ENCODE peak calls at places on chromosomes 13 and 19, in ten cellular contexts. V, H, Y, A, N, O, P, Q, B and S are unnamed samples.

GRCh38 chr13:114131581-114132418 is 623 bp downstream of the RASA3 start:
- DNase-seq in A (no peak), Y (no peak), Q (peak), P (no peak), O (no peak), B (peak), N (no peak), V (no peak), H (no peak), S (no peak)

GRCh38 chr19:48708471-48708870 is 11.1 kb downstream of the MAMSTR start:
- DNase-seq in Q (no peak), Y (no peak), V (no peak), N (no peak), H (no peak), B (no peak), A (no peak), P (no peak), O (no peak), S (no peak)

GRCh38 chr13:54367639-54368271 is 1339.1 kb downstream of the OLFM4 start:
- DNase-seq in V (no peak), P (no peak), B (no peak), A (no peak), N (no peak), Q (no peak), Y (no peak), O (no peak), H (no peak), S (no peak)

GRCh38 chr19:34366670-34367423 is 1.9 kb downstream of the GPI start:
- DNase-seq in P (no peak), A (peak), Y (no peak), B (peak), O (no peak), N (no peak), H (peak), V (no peak), Q (no peak), S (no peak)

GRCh38 chr13:39410089-39410901 is 192.7 kb downstream of the LHFPL6 start:
- DNase-seq in N (no peak), P (no peak), O (no peak), Y (no peak), V (no peak), Q (no peak), B (no peak), H (no peak), A (peak), S (no peak)

GRCh38 chr13:64248371-64249065 is 2832.9 kb upstream of the PCDH20 start:
- DNase-seq in P (no peak), O (no peak), N (no peak), A (no peak), V (no peak), Q (no peak), H (no peak), B (peak), Y (no peak), S (no peak)

GRCh38 chr19:21748088-21748487 is 19.3 kb downstream of the ZNF100 start:
- DNase-seq in N (no peak), Y (no peak), V (no peak), O (no peak), A (no peak), Q (no peak), H (no peak), B (no peak), P (no peak), S (no peak)

GRCh38 chr13:99464441-99464949 is 36.8 kb upstream of the TM9SF2 start:
- DNase-seq in Q (no peak), A (no peak), B (peak), P (no peak), N (no peak), O (no peak), V (no peak), H (peak), Y (no peak), S (no peak)

GRCh38 chr13:43273362-43273761 is 250.0 kb downstream of the DNAJC15 start:
- DNase-seq in Y (no peak), V (no peak), O (no peak), N (no peak), Q (no peak), P (no peak), H (no peak), A (no peak), B (peak), S (no peak)

GRCh38 chr13:50611117-50611781 is 232.2 kb downstream of the DLEU7 start:
- DNase-seq in Y (no peak), B (no peak), V (no peak), P (no peak), A (no peak), O (no peak), H (no peak), N (no peak), Q (no peak), S (no peak)

GRCh38 chr13:48126944-48127814 is 32.3 kb upstream of the MED4 start:
- DNase-seq in N (no peak), Y (peak), A (peak), B (peak), H (peak), O (peak), V (peak), Q (no peak), P (peak), S (peak)

GRCh38 chr13:25420161-25420560 is 48.4 kb downstream of the ATP8A2 start:
- DNase-seq in V (no peak), N (no peak), Q (no peak), B (no peak), A (no peak), O (no peak), H (no peak), Y (no peak), P (no peak), S (no peak)

GRCh38 chr13:60756306-60756705 is 359.3 kb downstream of the TDRD3 start:
- DNase-seq in Q (no peak), V (no peak), B (no peak), N (no peak), H (no peak), A (no peak), O (no peak), P (no peak), Y (no peak), S (no peak)

GRCh38 chr13:113650275-113650674 is 7.7 kb downstream of the ATP4B start:
- DNase-seq in B (no peak), P (no peak), Y (no peak), H (no peak), N (no peak), O (no peak), Q (peak), V (peak), A (no peak), S (no peak)

GRCh38 chr19:40078377-40078776 is 12.4 kb downstream of the ZNF780A start:
- DNase-seq in Y (no peak), N (no peak), H (no peak), B (no peak), V (no peak), O (no peak), A (no peak), Q (no peak), P (no peak), S (no peak)

GRCh38 chr13:40878321-40878720 is 88.9 kb downstream of the SLC25A15 start:
- DNase-seq in N (no peak), H (no peak), Q (no peak), P (no peak), O (no peak), Y (no peak), V (no peak), A (no peak), B (no peak), S (no peak)

GRCh38 chr19:6516018-6516658 is 14.0 kb upstream of the TUBB4A start:
- DNase-seq in N (no peak), H (peak), Y (peak), B (peak), A (peak), O (peak), Q (peak), P (peak), V (peak), S (peak)

GRCh38 chr13:98976338-98976737 is 1.5 kb downstream of the DOCK9 start:
- DNase-seq in Q (no peak), Y (no peak), A (no peak), B (peak), H (peak), V (no peak), N (no peak), P (no peak), O (no peak), S (no peak)

GRCh38 chr19:48715681-48716171 is 3.8 kb downstream of the MAMSTR start:
- DNase-seq in O (no peak), H (no peak), A (no peak), V (no peak), B (peak), Y (no peak), N (no peak), Q (no peak), P (no peak), S (no peak)

GRCh38 chr13:29438772-29439171 is 156.7 kb downstream of the SLC7A1 start:
- DNase-seq in H (no peak), Y (no peak), Q (no peak), B (no peak), N (no peak), O (peak), A (no peak), V (no peak), P (no peak), S (no peak)

GRCh38 chr13:114234266-114234644 is 442 bp upstream of the CDC16 start:
- DNase-seq in B (no peak), O (no peak), V (no peak), P (no peak), A (no peak), N (no peak), Q (no peak), Y (no peak), H (no peak), S (no peak)

GRCh38 chr13:45718063-45718462 is 15.9 kb downstream of the CBY2 start:
- DNase-seq in P (no peak), N (no peak), Q (no peak), H (peak), A (no peak), Y (no peak), B (peak), O (no peak), V (no peak), S (no peak)